ENCODE peak calls at places on chromosomes 3 and 15, in five cellular contexts. One of them, this sample, is unnamed.

GRCh38 chr3:189513281-189514151 is 117.7 kb upstream of the TP63 start:
- DNase-seq in H1: no peak
- DNase-seq in HepG2: no peak
- DNase-seq in GM12878: no peak
- DNase-seq in GM12891: no peak
- DNase-seq in this sample: no peak

GRCh38 chr3:121649645-121650044 is 11.1 kb downstream of the HCLS1 start:
- DNase-seq in HepG2: no peak
- DNase-seq in GM12878: no peak
- DNase-seq in GM12891: no peak
- DNase-seq in H1: no peak
- DNase-seq in this sample: no peak

GRCh38 chr15:67240235-67241131 is 14.0 kb downstream of the AAGAB start:
- DNase-seq in GM12891: no peak
- DNase-seq in H1: no peak
- DNase-seq in GM12878: peak; percentile 8
- DNase-seq in HepG2: peak; percentile 13
- DNase-seq in this sample: no peak

GRCh38 chr3:4078903-4079302 is 224.3 kb upstream of the SETMAR start:
- DNase-seq in GM12878: no peak
- DNase-seq in GM12891: no peak
- DNase-seq in HepG2: no peak
- DNase-seq in H1: no peak
- DNase-seq in this sample: no peak

GRCh38 chr3:129314757-129315385 is 36.2 kb downstream of the HMCES start:
- DNase-seq in H1: peak; percentile 90
- DNase-seq in HepG2: peak; percentile 92
- DNase-seq in GM12891: peak; percentile 73
- DNase-seq in GM12878: no peak
- DNase-seq in this sample: peak; percentile 65

GRCh38 chr15:72998226-72998625 is 54.0 kb upstream of the NEO1 start:
- DNase-seq in GM12878: no peak
- DNase-seq in GM12891: no peak
- DNase-seq in HepG2: no peak
- DNase-seq in H1: no peak
- DNase-seq in this sample: no peak

GRCh38 chr3:123616593-123616992 is 31.7 kb upstream of the HACD2 start:
- DNase-seq in HepG2: no peak
- DNase-seq in GM12891: no peak
- DNase-seq in H1: no peak
- DNase-seq in GM12878: no peak
- DNase-seq in this sample: no peak

GRCh38 chr3:134339331-134339730 is 34.9 kb downstream of the AMOTL2 start:
- DNase-seq in GM12891: no peak
- DNase-seq in GM12878: no peak
- DNase-seq in H1: no peak
- DNase-seq in HepG2: no peak
- DNase-seq in this sample: no peak

GRCh38 chr3:49276475-49277356 is at the start of gene C3orf62:
- DNase-seq in H1: peak; percentile 73
- DNase-seq in HepG2: no peak
- DNase-seq in GM12891: peak; percentile 76
- DNase-seq in GM12878: peak; percentile 37
- DNase-seq in this sample: peak; percentile 73

GRCh38 chr15:60006203-60006782 is 2.2 kb downstream of the FOXB1 start:
- DNase-seq in H1: peak; percentile 85
- DNase-seq in GM12878: no peak
- DNase-seq in GM12891: no peak
- DNase-seq in HepG2: no peak
- DNase-seq in this sample: no peak

GRCh38 chr3:41986566-41986965 is 24.7 kb upstream of the ULK4 start:
- DNase-seq in GM12891: no peak
- DNase-seq in GM12878: no peak
- DNase-seq in HepG2: no peak
- DNase-seq in H1: no peak
- DNase-seq in this sample: no peak

GRCh38 chr3:57696861-57697321 is 4.0 kb upstream of the DENND6A start:
- DNase-seq in GM12878: no peak
- DNase-seq in HepG2: no peak
- DNase-seq in H1: no peak
- DNase-seq in GM12891: no peak
- DNase-seq in this sample: no peak

GRCh38 chr15:50907866-50908208 is 646 bp upstream of the AP4E1 start:
- DNase-seq in H1: no peak
- DNase-seq in GM12878: no peak
- DNase-seq in GM12891: no peak
- DNase-seq in HepG2: peak; percentile 44
- DNase-seq in this sample: no peak

GRCh38 chr15:38149315-38149714 is 103.3 kb upstream of the SPRED1 start:
- DNase-seq in GM12891: no peak
- DNase-seq in H1: no peak
- DNase-seq in GM12878: peak; percentile 11
- DNase-seq in HepG2: no peak
- DNase-seq in this sample: no peak

GRCh38 chr3:132605374-132605792 is 8.3 kb downstream of the ACKR4 start:
- DNase-seq in HepG2: no peak
- DNase-seq in H1: no peak
- DNase-seq in GM12878: no peak
- DNase-seq in GM12891: no peak
- DNase-seq in this sample: no peak

GRCh38 chr3:141476033-141476432 is 10.8 kb upstream of the RASA2 start:
- DNase-seq in GM12878: no peak
- DNase-seq in GM12891: no peak
- DNase-seq in HepG2: no peak
- DNase-seq in H1: no peak
- DNase-seq in this sample: no peak

GRCh38 chr3:64408770-64409169 is 183.5 kb upstream of the PRICKLE2 start:
- DNase-seq in GM12891: no peak
- DNase-seq in HepG2: no peak
- DNase-seq in H1: no peak
- DNase-seq in GM12878: no peak
- DNase-seq in this sample: no peak

GRCh38 chr3:51968175-51968681 is 974 bp upstream of the PCBP4 start:
- DNase-seq in H1: no peak
- DNase-seq in HepG2: peak; percentile 54
- DNase-seq in GM12891: no peak
- DNase-seq in GM12878: no peak
- DNase-seq in this sample: no peak

GRCh38 chr3:188233320-188233719 is 79.4 kb downstream of the LPP start:
- DNase-seq in HepG2: no peak
- DNase-seq in H1: no peak
- DNase-seq in GM12878: no peak
- DNase-seq in GM12891: no peak
- DNase-seq in this sample: no peak

GRCh38 chr15:90334304-90334731 is 17.8 kb upstream of the ZNF774 start:
- DNase-seq in GM12891: no peak
- DNase-seq in H1: no peak
- DNase-seq in HepG2: peak; percentile 19
- DNase-seq in GM12878: no peak
- DNase-seq in this sample: no peak

GRCh38 chr3:113620091-113620490 is 76.4 kb downstream of the USF3 start:
- DNase-seq in GM12878: no peak
- DNase-seq in HepG2: no peak
- DNase-seq in H1: no peak
- DNase-seq in GM12891: no peak
- DNase-seq in this sample: no peak
- TF ChIP-seq TAF1 in GM12878: no peak
- TF ChIP-seq TAF1 in HepG2: no peak
- TF ChIP-seq TAF1 in H1: no peak
- TF ChIP-seq TAF1 in GM12891: no peak
- TF ChIP-seq TAF1 in this sample: no peak

DNA sequence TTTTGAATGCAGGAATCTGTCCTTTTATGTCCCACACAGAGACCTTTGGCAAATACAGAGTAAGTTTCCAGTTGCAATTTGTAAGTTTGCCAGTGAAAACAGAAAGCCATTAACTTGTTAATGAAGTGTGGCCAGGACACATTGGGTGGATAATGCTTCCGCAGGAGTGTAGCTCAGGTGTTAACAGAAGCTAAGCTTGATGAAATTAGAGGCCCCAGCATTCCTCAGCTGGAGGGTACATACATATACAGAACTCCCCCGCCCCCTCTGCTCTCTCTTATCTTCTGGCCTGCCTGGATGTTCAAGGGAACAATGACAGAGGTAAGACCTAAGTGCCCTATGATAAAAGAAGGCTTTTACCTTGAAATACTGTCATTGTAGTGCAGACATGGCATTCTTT is 8.2 kb upstream of the LRRC2 start:
- DNase-seq in GM12878: no peak
- DNase-seq in GM12891: no peak
- DNase-seq in H1: no peak
- DNase-seq in HepG2: peak; percentile 84
- DNase-seq in this sample: no peak
- TF ChIP-seq TAF1 in GM12878: no peak
- TF ChIP-seq TAF1 in GM12891: no peak
- TF ChIP-seq TAF1 in H1: peak; percentile 63
- TF ChIP-seq TAF1 in HepG2: no peak
- TF ChIP-seq TAF1 in this sample: no peak

DNA sequence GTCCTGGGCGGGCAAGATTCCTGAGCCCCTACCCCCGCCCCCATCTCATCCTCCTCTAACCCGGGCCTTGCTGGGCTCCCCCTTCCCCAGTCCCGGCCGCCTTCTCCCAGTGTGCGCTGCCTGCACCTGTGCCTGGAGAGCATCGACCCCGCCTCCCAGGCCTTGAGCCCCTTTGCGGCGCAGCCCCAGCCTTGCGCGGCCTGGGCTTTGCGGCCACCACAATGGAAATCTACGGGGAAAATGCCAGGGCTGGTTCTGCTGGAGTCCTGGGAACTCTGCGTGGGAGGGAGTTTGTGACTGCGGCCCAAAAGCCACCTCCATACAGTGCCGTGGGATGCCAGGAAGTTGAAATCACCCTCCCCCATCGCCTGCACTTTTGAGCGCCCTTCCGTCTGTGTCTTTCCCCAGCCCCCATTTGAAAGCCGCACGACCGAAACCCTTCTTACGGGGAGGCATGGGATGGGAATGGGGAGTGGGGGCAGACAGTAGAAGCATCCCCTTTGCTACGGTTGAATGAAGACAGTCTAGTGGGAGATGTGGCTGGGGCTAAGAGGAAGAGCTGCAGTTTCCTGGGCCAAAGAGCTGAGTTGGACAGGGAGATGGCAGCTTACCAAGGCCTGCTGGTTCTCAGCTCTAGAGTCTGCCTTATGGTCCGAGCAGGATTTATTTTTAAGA is 1.0 kb upstream of the SOX2 start:
- DNase-seq in H1: peak; percentile 85
- DNase-seq in GM12891: no peak
- DNase-seq in GM12878: no peak
- DNase-seq in HepG2: no peak
- DNase-seq in this sample: no peak
- TF ChIP-seq TAF1 in H1: peak; percentile 69
- TF ChIP-seq TAF1 in GM12891: no peak
- TF ChIP-seq TAF1 in GM12878: no peak
- TF ChIP-seq TAF1 in HepG2: no peak
- TF ChIP-seq TAF1 in this sample: no peak

DNA sequence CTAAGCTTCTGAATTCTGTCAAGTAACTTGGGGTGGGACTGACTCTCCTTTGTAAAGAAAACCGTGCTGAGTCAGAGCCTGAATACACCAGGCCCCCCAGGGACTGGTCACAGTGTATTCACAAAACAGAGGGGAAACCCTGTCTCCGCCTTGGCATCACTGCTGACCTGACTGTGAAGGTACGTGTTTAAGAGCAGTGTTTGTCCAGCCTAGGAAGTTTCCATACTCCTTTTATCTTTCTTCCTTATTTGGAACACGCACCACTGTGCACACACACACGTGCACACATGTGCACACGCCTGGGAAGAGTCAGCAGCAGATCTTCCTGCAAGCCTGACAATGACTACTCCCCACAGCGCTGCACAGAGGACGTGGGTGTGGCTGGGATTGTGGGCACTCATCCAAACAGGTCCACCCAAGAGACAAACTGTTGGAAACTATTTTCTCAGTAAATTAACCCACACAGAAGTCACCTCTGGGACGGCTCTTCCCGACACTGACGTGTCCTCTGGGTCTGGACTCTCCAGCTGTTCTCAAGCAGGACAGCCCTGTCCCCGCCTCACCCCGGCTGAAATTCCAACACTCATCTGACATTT is 87.7 kb downstream of the ATP10A start:
- DNase-seq in GM12891: no peak
- DNase-seq in GM12878: peak; percentile 40
- DNase-seq in H1: peak; percentile 39
- DNase-seq in HepG2: peak; percentile 45
- DNase-seq in this sample: no peak
- TF ChIP-seq TAF1 in GM12891: no peak
- TF ChIP-seq TAF1 in GM12878: no peak
- TF ChIP-seq TAF1 in H1: no peak
- TF ChIP-seq TAF1 in HepG2: no peak
- TF ChIP-seq TAF1 in this sample: no peak

DNA sequence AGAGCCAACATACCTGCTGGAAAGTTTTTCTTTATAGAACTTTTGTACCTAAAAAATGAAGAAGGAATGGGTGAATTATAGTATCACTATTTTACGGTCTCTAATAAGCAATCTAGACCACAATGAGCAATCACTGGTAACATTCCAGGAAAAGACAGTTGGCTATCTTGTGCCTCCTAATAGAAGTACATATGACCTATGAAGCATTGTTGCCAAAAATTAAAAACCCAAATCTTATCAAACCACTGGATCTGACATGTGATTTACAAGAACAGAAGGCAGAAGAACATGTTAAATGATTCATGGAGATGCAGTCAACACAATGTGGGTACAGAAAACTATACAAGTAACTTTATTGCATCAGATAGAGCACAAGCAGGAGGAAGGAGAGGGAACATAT is 14.5 kb upstream of the HYKK start:
- DNase-seq in GM12878: no peak
- DNase-seq in H1: no peak
- DNase-seq in GM12891: no peak
- DNase-seq in HepG2: no peak
- DNase-seq in this sample: no peak
- TF ChIP-seq TAF1 in GM12878: no peak
- TF ChIP-seq TAF1 in H1: no peak
- TF ChIP-seq TAF1 in GM12891: no peak
- TF ChIP-seq TAF1 in HepG2: no peak
- TF ChIP-seq TAF1 in this sample: no peak

GRCh38 chr3:185948292-185948691 is 10.5 kb upstream of the TRA2B start:
- DNase-seq in H1: no peak
- DNase-seq in GM12891: no peak
- DNase-seq in GM12878: no peak
- DNase-seq in HepG2: no peak
- DNase-seq in this sample: no peak
- TF ChIP-seq TAF1 in H1: no peak
- TF ChIP-seq TAF1 in GM12891: no peak
- TF ChIP-seq TAF1 in GM12878: no peak
- TF ChIP-seq TAF1 in HepG2: no peak
- TF ChIP-seq TAF1 in this sample: no peak

This sample was measured in GM12892.